ENCODE peak calls at places on chromosomes 6 and 20, in five cellular contexts. Z, B, C, A and E are unnamed samples.

GRCh38 chr6:2351090-2351489 is 105.7 kb upstream of the GMDS start:
- DNase-seq in Z (no peak), B (no peak), C (no peak), A (no peak), E (no peak)

GRCh38 chr20:44803383-44803941 is 6.9 kb downstream of the RIMS4 start:
- DNase-seq in Z (no peak), B (no peak), C (no peak), A (no peak), E (no peak)

GRCh38 chr6:115665310-115665709 is 395.4 kb downstream of the FRK start:
- DNase-seq in Z (no peak), B (no peak), C (no peak), A (no peak), E (no peak)

GRCh38 chr20:56429496-56429895 is 17.4 kb downstream of the CASS4 start:
- DNase-seq in Z (no peak), B (no peak), C (peak; percentile 21), A (peak; percentile 20), E (peak; percentile 90)

GRCh38 chr6:73903155-73903554 is 207.2 kb downstream of the CD109 start:
- DNase-seq in Z (no peak), B (no peak), C (no peak), A (no peak), E (no peak)

GRCh38 chr20:46087161-46087560 is 2.6 kb downstream of the NCOA5 start:
- DNase-seq in Z (no peak), B (no peak), C (no peak), A (no peak), E (no peak)

GRCh38 chr6:158011478-158011920 is 29.8 kb downstream of the SYNJ2 start:
- DNase-seq in Z (no peak), B (no peak), C (no peak), A (no peak), E (no peak)

GRCh38 chr6:218153-219018 is 73.9 kb upstream of the DUSP22 start:
- DNase-seq in Z (no peak), B (no peak), C (no peak), A (no peak), E (no peak)

GRCh38 chr20:53829086-53829703 is 235.6 kb upstream of the ZNF217 start:
- DNase-seq in Z (no peak), B (no peak), C (peak; percentile 94), A (peak; percentile 79), E (peak; percentile 92)

GRCh38 chr6:8400663-8401062 is 34.7 kb downstream of the SLC35B3 start:
- DNase-seq in Z (no peak), B (no peak), C (no peak), A (no peak), E (no peak)

GRCh38 chr20:872855-873520 is 39.5 kb downstream of the FAM110A start:
- DNase-seq in Z (no peak), B (no peak), C (no peak), A (no peak), E (no peak)

GRCh38 chr6:79353226-79353625 is 118.7 kb upstream of the HMGN3 start:
- DNase-seq in Z (no peak), B (no peak), C (no peak), A (no peak), E (peak; percentile 21)

GRCh38 chr20:17965042-17965697 is 3.4 kb downstream of the SNX5 start:
- DNase-seq in Z (no peak), B (no peak), C (no peak), A (no peak), E (no peak)

GRCh38 chr6:107460074-107460631 is 789 bp upstream of the PDSS2 start:
- DNase-seq in Z (no peak), B (no peak), C (no peak), A (no peak), E (no peak)

GRCh38 chr6:158071121-158072082 is 89.7 kb downstream of the SYNJ2 start:
- DNase-seq in Z (no peak), B (no peak), C (no peak), A (no peak), E (no peak)

GRCh38 chr6:36821581-36822335 is 17.5 kb downstream of the CPNE5 start:
- DNase-seq in Z (no peak), B (no peak), C (no peak), A (no peak), E (no peak)

GRCh38 chr6:23518294-23518693 is 607.7 kb upstream of the NRSN1 start:
- DNase-seq in Z (no peak), B (no peak), C (no peak), A (no peak), E (no peak)

GRCh38 chr20:52192296-52193007 is 873 bp upstream of the ZFP64 start:
- DNase-seq in Z (no peak), B (no peak), C (no peak), A (no peak), E (no peak)